ENCODE peak calls at places on chromosomes 6 and 20, in five cellular contexts. I is K562, S is IMR-90, N is A549, O is HepG2. D is an unnamed sample.

GRCh38 chr6:154367333-154367732 is 10.7 kb upstream of the IPCEF1 start:
- DNase-seq in I (no peak), S (no peak), N (no peak), O (no peak), D (no peak)

GRCh38 chr20:50987493-50988210 is 29.0 kb downstream of the MOCS3 start:
- DNase-seq in I (peak), S (peak), N (peak), O (peak), D (peak)

GRCh38 chr20:16423311-16424212 is 149.7 kb downstream of the KIF16B start:
- DNase-seq in I (no peak), S (peak), N (no peak), O (no peak), D (no peak)

GRCh38 chr6:35713006-35713405 is 23.8 kb upstream of the ARMC12 start:
- DNase-seq in I (no peak), S (no peak), N (no peak), O (no peak), D (no peak)

GRCh38 chr6:84421031-84421430 is 193.6 kb upstream of the CEP162 start:
- DNase-seq in I (no peak), S (no peak), N (no peak), O (no peak), D (no peak)

GRCh38 chr20:24492698-24493097 is 23.3 kb downstream of the SYNDIG1 start:
- DNase-seq in I (no peak), S (no peak), N (no peak), O (no peak), D (no peak)

GRCh38 chr20:11752336-11752735 is 165.4 kb upstream of the BTBD3 start:
- DNase-seq in I (no peak), S (no peak), N (no peak), O (no peak), D (no peak)

GRCh38 chr6:167839343-167839742 is 12.6 kb downstream of the AFDN start:
- DNase-seq in I (no peak), S (no peak), N (no peak), O (no peak), D (no peak)

GRCh38 chr6:150250826-150251225 is 108.0 kb downstream of the PPP1R14C start:
- DNase-seq in I (peak), S (peak), N (no peak), O (no peak), D (peak)

GRCh38 chr20:40563296-40563950 is 125.6 kb downstream of the MAFB start:
- DNase-seq in I (peak), S (no peak), N (peak), O (no peak), D (no peak)

GRCh38 chr20:23023621-23024187 is 11.4 kb upstream of the SSTR4 start:
- DNase-seq in I (no peak), S (no peak), N (no peak), O (no peak), D (peak)

GRCh38 chr6:2666906-2667575 is 83.7 kb downstream of the MYLK4 start:
- DNase-seq in I (no peak), S (no peak), N (no peak), O (no peak), D (no peak)

GRCh38 chr20:38770546-38770945 is 22.3 kb downstream of the ACTR5 start:
- DNase-seq in I (no peak), S (no peak), N (no peak), O (peak), D (no peak)

GRCh38 chr6:158255280-158255973 is 56.8 kb upstream of the TULP4 start:
- DNase-seq in I (no peak), S (no peak), N (no peak), O (no peak), D (no peak)

GRCh38 chr6:105519954-105520353 is 117.1 kb upstream of the PREP start:
- DNase-seq in I (no peak), S (no peak), N (peak), O (no peak), D (no peak)

GRCh38 chr6:75381878-75382633 is 97.5 kb upstream of the TMEM30A start:
- DNase-seq in I (no peak), S (no peak), N (no peak), O (no peak), D (no peak)

GRCh38 chr6:56144538-56145324 is 102.6 kb downstream of the COL21A1 start:
- DNase-seq in I (no peak), S (peak), N (peak), O (no peak), D (no peak)

GRCh38 chr20:47054945-47055344 is 160.3 kb downstream of the EYA2 start:
- DNase-seq in I (peak), S (no peak), N (no peak), O (no peak), D (no peak)

GRCh38 chr20:13022401-13023170 is 13.8 kb downstream of the SPTLC3 start:
- DNase-seq in I (no peak), S (peak), N (no peak), O (no peak), D (no peak)

GRCh38 chr6:36977470-36977941 is 8.5 kb downstream of the MTCH1 start:
- DNase-seq in I (peak), S (no peak), N (peak), O (no peak), D (peak)

GRCh38 chr20:11453430-11453829 is 464.3 kb upstream of the BTBD3 start:
- DNase-seq in I (no peak), S (peak), N (peak), O (no peak), D (no peak)

GRCh38 chr6:104710543-104711335 is 149.0 kb downstream of the HACE1 start:
- DNase-seq in I (no peak), S (peak), N (no peak), O (no peak), D (no peak)

GRCh38 chr6:33839399-33840063 is 35.7 kb upstream of the MLN start:
- DNase-seq in I (no peak), S (no peak), N (no peak), O (no peak), D (no peak)

GRCh38 chr6:46648869-46649488 is 3.6 kb downstream of the CYP39A1 start:
- DNase-seq in I (no peak), S (no peak), N (no peak), O (peak), D (no peak)

GRCh38 chr20:4569092-4569491 is 152.6 kb upstream of the PRND start:
- DNase-seq in I (no peak), S (no peak), N (no peak), O (no peak), D (peak)

GRCh38 chr6:98539669-98540207 is 294.6 kb upstream of the POU3F2 start:
- DNase-seq in I (no peak), S (no peak), N (no peak), O (no peak), D (no peak)

GRCh38 chr6:102356170-102356569 is 962.7 kb downstream of the GRIK2 start:
- DNase-seq in I (no peak), S (no peak), N (no peak), O (no peak), D (peak)

GRCh38 chr6:136439514-136440186 is 110.6 kb downstream of the MAP7 start:
- DNase-seq in I (no peak), S (no peak), N (no peak), O (no peak), D (no peak)

GRCh38 chr20:25315418-25316210 is 67.7 kb downstream of the PYGB start:
- DNase-seq in I (no peak), S (peak), N (no peak), O (no peak), D (peak)

GRCh38 chr6:143964667-143965066 is 43.4 kb downstream of the PLAGL1 start:
- DNase-seq in I (no peak), S (peak), N (no peak), O (no peak), D (peak)

GRCh38 chr6:83546636-83547035 is 34.3 kb downstream of the PRSS35 start:
- DNase-seq in I (no peak), S (peak), N (no peak), O (no peak), D (no peak)

GRCh38 chr20:63774348-63774735 is 34.8 kb downstream of the SLC2A4RG start:
- DNase-seq in I (no peak), S (no peak), N (no peak), O (no peak), D (no peak)

GRCh38 chr6:44738652-44739141 is 351.2 kb downstream of the CDC5L start:
- DNase-seq in I (no peak), S (peak), N (no peak), O (no peak), D (no peak)

GRCh38 chr6:35173068-35174042 is 32.2 kb upstream of the TCP11 start:
- DNase-seq in I (no peak), S (no peak), N (no peak), O (no peak), D (no peak)

GRCh38 chr20:63580796-63581461 is 6.9 kb upstream of the HELZ2 start:
- DNase-seq in I (peak), S (peak), N (peak), O (peak), D (peak)

GRCh38 chr6:41470341-41471063 is 75.7 kb upstream of the FOXP4 start:
- DNase-seq in I (no peak), S (no peak), N (no peak), O (no peak), D (peak)

GRCh38 chr20:31663524-31663837 is 25.8 kb downstream of the COX4I2 start:
- DNase-seq in I (no peak), S (no peak), N (no peak), O (no peak), D (no peak)

GRCh38 chr20:31664696-31665354 is 27.1 kb downstream of the COX4I2 start:
- DNase-seq in I (no peak), S (no peak), N (no peak), O (no peak), D (no peak)

GRCh38 chr20:31662372-31662854 is 24.7 kb downstream of the COX4I2 start:
- DNase-seq in I (no peak), S (no peak), N (no peak), O (no peak), D (no peak)

GRCh38 chr20:31663838-31664695 is 26.4 kb downstream of the COX4I2 start:
- DNase-seq in I (no peak), S (no peak), N (no peak), O (peak), D (no peak)

GRCh38 chr20:31661625-31662371 is 24.1 kb downstream of the COX4I2 start:
- DNase-seq in I (peak), S (peak), N (peak), O (peak), D (peak)
- TF ChIP-seq USF2 in I (no peak), S (no peak), N (no peak), O (no peak), D (no peak)

DNA sequence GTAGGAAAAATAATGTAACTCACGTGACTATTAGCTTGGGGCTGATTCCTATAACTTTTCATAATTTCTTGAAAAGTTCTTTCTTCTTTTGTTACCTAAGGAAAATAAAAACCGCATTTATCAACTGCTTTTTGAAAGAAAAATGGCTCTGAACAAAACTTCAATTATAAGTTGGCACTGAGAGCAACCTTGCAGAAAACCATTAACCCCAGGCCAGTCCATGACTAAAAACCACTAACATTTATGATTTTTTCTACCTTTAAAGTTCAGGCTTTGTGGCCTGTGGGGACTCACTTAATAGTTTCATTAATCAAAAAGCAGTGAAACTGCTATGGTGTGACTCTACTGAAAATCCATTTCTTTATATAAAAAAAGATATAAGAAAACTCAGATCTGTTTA is 69.1 kb upstream of the SAMHD1 start:
- DNase-seq in I (no peak), S (no peak), N (no peak), O (no peak), D (no peak)
- TF ChIP-seq USF2 in I (no peak), S (no peak), N (no peak), O (no peak), D (no peak)

GRCh38 chr20:56841346-56841908 is 212.3 kb downstream of the TFAP2C start:
- DNase-seq in I (no peak), S (no peak), N (no peak), O (no peak), D (no peak)

GRCh38 chr20:56845546-56846081 is 216.5 kb downstream of the TFAP2C start:
- DNase-seq in I (no peak), S (no peak), N (no peak), O (no peak), D (no peak)

GRCh38 chr20:56843817-56844216 is 214.7 kb downstream of the TFAP2C start:
- DNase-seq in I (peak), S (no peak), N (no peak), O (no peak), D (peak)

GRCh38 chr20:56842086-56842485 is 213.0 kb downstream of the TFAP2C start:
- DNase-seq in I (no peak), S (no peak), N (no peak), O (no peak), D (no peak)

DNA sequence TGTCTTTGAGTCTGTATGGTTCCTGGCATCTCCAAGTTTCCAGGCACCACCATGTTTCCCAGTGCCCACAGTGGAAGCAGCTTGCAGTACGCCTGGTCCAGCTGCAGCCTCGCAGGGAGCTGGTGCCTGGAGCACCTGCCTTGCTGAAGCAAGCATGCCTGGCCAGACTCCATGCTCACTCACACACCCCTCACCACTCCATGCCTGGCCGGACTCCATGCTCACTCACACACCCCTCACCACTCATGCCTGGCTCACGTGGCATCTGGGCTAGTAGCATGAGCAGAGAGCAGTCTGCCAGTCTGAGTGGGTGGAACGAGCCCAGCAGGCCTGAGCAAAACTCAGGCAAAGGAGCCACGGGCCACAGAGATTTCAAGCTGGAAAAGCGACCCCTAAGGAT is 214.3 kb downstream of the TFAP2C start:
- DNase-seq in I (no peak), S (no peak), N (no peak), O (no peak), D (no peak)
- TF ChIP-seq USF2 in I (no peak), S (no peak), N (no peak), O (no peak), D (no peak)

GRCh38 chr6:152270301-152270925 is 366.7 kb downstream of the SYNE1 start:
- DNase-seq in I (no peak), S (peak), N (no peak), O (no peak), D (no peak)
- TF ChIP-seq USF2 in I (no peak), S (no peak), N (no peak), O (no peak), D (no peak)

DNA sequence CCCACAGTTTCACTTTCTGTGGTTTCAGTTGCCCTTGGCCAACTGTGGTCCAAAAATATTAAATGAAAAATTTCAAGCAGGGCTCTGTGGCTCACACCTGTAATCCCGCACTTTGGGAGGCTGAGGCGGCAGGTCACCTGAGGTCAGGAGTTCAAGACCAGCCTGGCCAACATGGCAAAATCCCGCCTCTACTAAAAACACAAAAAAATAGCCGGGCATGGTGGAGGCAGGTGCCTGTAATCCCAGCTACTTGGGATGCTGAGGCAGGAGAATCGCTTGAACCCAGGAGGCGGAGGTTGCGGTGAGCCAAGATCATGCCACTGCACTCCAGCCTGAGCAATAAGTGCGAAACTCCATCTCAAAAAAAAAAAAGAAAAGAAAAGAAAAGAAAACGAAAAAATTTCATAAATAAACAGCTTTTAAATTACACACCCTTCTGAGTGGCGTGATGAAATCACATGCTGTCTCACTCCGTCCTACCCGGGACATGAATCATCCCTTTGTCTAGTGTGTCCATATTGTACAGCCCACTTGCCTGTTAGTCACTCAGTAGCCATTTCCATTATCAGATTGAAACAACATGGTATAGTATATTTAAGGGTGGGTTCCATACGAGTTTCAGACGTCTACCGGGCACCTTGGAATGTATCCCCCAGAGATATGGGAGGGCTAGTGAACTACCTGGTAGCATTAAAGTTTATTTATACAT is 11.7 kb downstream of the PTPRK start:
- DNase-seq in I (no peak), S (peak), N (peak), O (peak), D (no peak)
- TF ChIP-seq USF2 in I (no peak), S (peak), N (peak), O (no peak), D (no peak)

GRCh38 chr6:122400121-122400450 is 634 bp downstream of the HSF2 start:
- DNase-seq in I (no peak), S (no peak), N (peak), O (peak), D (no peak)
- TF ChIP-seq USF2 in I (no peak), S (no peak), N (no peak), O (no peak), D (no peak)

DNA sequence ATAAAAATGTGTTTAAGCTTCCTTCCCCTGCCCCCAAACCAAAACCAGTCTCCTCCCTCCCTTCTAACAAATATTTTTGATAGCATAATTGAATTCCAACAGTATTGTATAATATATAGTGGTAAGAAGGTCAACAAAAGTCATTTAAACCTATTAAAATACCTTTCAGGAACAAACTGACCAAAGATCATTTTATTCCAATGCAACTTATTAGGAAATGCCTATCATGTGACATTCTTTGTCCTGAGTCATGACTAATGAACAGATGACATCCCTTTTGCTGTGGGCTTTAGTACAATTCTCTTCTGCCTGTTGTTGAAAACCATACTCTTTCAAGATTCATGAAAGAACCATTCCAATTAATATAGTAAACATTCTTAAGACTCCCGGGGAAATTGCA is 51.5 kb upstream of the TRAF3IP2 start:
- DNase-seq in I (no peak), S (peak), N (no peak), O (peak), D (no peak)
- TF ChIP-seq USF2 in I (no peak), S (peak), N (no peak), O (no peak), D (no peak)

DNA sequence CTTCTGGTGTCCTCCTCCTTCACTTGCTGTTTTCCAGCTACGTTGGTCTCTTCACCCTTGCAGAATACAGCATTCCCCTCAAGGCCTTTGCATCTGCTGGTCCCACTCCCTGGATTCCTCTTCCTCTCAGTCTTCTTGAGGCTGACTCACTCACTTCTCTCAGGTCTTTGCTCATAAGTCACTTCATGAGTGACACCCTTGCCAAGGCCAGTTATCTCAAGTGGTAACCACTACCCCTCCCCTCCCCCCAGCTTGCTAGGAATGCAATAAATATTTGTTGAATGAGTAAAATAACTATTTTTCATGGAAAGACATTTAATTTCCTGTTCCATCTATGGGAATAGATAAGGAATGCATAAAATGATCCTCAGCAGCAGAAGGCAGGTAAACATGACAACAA is 131.7 kb downstream of the PLCB4 start:
- DNase-seq in I (no peak), S (peak), N (peak), O (no peak), D (no peak)
- TF ChIP-seq USF2 in I (no peak), S (no peak), N (no peak), O (no peak), D (no peak)

DNA sequence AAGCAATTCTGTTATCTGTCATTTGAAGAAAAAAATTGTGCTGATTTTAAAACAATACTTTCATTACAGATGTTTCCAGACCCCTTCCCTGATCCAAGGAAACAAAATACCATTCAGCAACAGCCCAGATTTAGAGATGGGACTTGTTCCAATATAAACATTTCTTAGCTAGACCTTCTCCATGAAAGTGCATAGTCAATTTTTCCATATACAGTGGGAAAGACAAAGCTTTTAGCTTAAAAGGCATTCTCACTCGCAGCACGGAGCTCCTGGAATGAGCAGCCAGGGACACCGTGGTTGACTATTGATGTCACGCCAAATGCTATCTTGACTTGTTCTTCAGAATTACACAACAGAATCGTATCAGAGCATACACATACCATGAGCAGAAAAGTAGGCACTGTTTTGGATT is 21.5 kb downstream of the LAMA4 start:
- DNase-seq in I (no peak), S (peak), N (no peak), O (no peak), D (no peak)
- TF ChIP-seq USF2 in I (no peak), S (no peak), N (no peak), O (no peak), D (no peak)